ENCODE peak calls at places on chromosomes 6 and 20, in seven cellular contexts. B, T, V, P, Z, X and F are unnamed samples.

GRCh38 chr6:40710626-40711354 is 123.6 kb upstream of the LRFN2 start:
- DNase-seq in Z (peak; percentile 16), X (no peak), V (no peak), B (no peak), T (no peak), P (no peak), F (peak; percentile 52)

GRCh38 chr20:8749986-8750385 is 318.9 kb upstream of the PLCB4 start:
- DNase-seq in X (peak; percentile 60), T (no peak), V (no peak), B (no peak), Z (no peak), P (no peak), F (no peak)

GRCh38 chr6:170147832-170148708 is 142.8 kb downstream of the DLL1 start:
- DNase-seq in Z (no peak), B (no peak), X (no peak), P (no peak), T (no peak), V (no peak), F (peak; percentile 31)

GRCh38 chr6:168619560-168620314 is 178.8 kb downstream of the SMOC2 start:
- DNase-seq in T (no peak), V (no peak), B (no peak), X (no peak), Z (peak; percentile 15), P (no peak), F (no peak)

GRCh38 chr6:108840919-108841318 is 7.3 kb upstream of the ARMC2 start:
- DNase-seq in Z (no peak), P (no peak), V (no peak), B (no peak), T (no peak), X (no peak), F (no peak)

GRCh38 chr6:74873911-74874310 is 331.9 kb downstream of the COL12A1 start:
- DNase-seq in Z (peak; percentile 5), B (no peak), P (no peak), X (peak; percentile 34), T (no peak), V (no peak), F (no peak)

GRCh38 chr20:36579996-36580545 is 6.7 kb downstream of the TGIF2 start:
- DNase-seq in B (no peak), X (peak; percentile 71), Z (no peak), T (peak; percentile 77), V (peak; percentile 28), P (no peak), F (no peak)

GRCh38 chr6:17836298-17836697 is 129.6 kb upstream of the NUP153 start:
- DNase-seq in B (no peak), P (no peak), T (no peak), Z (no peak), X (no peak), V (peak; percentile 33), F (no peak)

GRCh38 chr6:157647261-157647915 is 175.7 kb upstream of the SNX9 start:
- DNase-seq in Z (no peak), V (no peak), P (no peak), B (no peak), T (no peak), X (no peak), F (peak; percentile 88)

GRCh38 chr6:116111552-116112528 is 11.2 kb downstream of the NT5DC1 start:
- DNase-seq in T (no peak), V (peak; percentile 42), P (no peak), X (peak; percentile 35), B (no peak), Z (peak; percentile 76), F (peak; percentile 28)

GRCh38 chr20:53468583-53468982 is 125.1 kb downstream of the ZNF217 start:
- DNase-seq in P (no peak), X (no peak), V (no peak), B (no peak), T (no peak), Z (no peak), F (no peak)

DNA sequence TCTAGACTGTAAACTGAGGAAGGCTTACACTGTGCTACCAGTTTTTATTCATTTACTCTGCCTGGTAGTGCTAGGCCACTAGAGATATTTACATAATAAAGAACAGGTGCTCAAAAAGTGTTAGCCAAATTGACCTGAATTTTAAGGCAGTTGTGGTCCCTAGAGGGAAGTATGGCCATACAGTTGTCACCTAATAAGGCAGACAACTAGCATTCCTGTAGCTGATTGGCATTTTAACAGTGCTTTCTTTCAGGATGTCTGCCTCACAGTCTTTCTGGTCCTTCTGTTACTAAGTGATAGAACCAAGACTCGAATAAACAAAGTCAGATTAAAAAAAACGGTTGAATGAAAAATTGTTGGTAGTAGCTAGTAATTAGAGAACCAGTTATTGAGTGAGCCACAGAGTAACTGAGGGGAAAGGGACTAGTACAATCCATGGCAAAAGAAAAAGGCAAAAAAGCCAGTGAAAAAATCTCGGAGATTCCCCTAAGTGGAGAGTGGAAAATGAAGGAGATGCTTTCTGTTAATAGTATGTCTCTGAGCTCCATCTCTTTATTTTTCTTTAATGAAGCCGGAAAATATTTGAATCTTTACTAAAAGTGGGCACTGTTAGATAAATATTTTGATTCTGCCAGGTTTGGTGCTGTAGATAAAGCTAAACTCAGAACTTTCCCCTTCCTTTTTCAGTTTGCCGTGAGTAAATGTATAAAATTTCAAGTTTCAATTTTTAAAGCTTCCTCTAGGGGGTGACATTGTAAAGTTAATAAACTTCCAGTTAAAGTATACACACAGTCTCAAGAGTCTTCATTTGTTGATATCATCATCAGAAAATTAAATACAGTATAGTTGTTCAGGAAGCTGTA is 9.1 kb downstream of the VTA1 start:
- DNase-seq in B (no peak), V (no peak), T (no peak), X (peak; percentile 8), Z (peak; percentile 47), P (no peak), F (peak; percentile 15)
- H3K4me3 ChIP-seq in B (no peak overlapping the region), V (peak overlapping the region; percentile 13), T (no peak overlapping the region), X (peak overlapping the region; percentile 0), Z (no peak overlapping the region), P (no peak overlapping the region), F (no peak overlapping the region)

DNA sequence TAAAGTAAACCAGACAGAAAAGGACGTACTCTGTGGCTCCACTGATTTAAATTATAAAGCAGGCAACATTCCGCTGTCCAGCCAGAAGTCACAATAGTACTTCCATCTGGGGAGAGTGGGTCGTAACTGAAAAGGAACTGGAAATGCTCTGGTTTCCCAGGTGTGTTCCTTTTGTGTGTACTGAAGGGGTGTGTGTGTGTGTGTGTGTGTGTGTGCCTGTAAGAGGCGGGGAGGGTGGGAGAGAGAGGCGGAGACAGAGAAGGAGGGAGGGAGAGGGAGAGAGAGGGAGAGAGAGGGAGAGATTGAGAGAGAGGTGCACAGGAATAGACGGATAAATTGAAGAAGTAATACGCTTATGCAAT is 178.4 kb upstream of the ZNF184 start:
- DNase-seq in X (peak; percentile 53), T (no peak), Z (peak; percentile 59), V (peak; percentile 38), P (no peak), B (no peak), F (no peak)
- H3K4me3 ChIP-seq in X (no peak overlapping the region), T (no peak overlapping the region), Z (peak overlapping the region; percentile 33), V (peak overlapping the region; percentile 47), P (no peak overlapping the region), B (no peak overlapping the region), F (no peak overlapping the region)

DNA sequence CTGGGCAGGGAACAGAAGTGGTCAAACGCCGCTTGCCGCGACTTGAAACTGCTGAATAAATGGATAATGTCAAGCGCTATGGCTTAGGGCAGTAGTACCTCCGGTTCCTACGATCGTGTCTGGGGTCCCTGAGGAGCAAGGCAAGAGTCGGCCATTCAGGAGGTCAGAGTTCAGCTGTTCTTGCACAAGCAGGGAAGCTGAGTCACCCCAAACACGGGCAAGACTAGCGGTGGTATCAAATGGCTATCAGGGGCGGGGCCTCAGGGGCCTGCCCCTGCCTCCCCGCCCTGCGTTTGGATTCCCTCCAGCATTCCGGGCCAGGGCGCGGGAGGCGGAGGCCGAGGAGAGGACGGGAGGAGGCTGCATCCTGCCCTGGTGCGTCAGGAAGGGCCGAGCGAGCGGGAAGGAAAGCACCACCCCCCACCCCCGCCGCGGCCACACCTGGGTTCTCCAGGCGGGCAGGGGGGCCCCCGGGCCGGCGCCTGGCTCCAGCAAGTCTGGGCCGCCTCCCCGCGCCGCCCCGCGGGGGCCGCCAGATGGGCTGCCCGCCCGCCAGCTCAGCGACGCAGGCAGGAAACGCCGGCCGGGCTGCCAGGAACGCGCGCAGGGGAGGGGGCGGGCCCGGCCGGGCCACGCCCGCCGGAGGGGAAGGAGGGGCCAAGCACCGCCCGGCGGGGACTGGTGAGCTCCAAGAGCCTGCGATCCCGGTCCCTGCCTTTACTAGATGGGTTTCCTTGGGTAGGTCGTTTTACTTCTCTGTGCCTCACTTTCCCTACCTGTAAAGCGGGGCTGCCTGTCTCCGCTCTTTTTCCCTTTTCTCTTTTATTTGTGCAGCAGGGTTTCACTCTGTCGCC is 32.2 kb upstream of the ID1 start:
- DNase-seq in T (peak; percentile 98), B (peak; percentile 93), Z (peak; percentile 97), P (peak; percentile 95), V (peak; percentile 99), X (peak; percentile 98), F (peak; percentile 84)
- H3K4me3 ChIP-seq in T (peak overlapping the region; percentile 40), B (peak overlapping the region; percentile 59), Z (peak overlapping the region; percentile 51), P (peak overlapping the region; percentile 48), V (peak overlapping the region; percentile 43), X (peak overlapping the region; percentile 70), F (peak overlapping the region; percentile 73)

DNA sequence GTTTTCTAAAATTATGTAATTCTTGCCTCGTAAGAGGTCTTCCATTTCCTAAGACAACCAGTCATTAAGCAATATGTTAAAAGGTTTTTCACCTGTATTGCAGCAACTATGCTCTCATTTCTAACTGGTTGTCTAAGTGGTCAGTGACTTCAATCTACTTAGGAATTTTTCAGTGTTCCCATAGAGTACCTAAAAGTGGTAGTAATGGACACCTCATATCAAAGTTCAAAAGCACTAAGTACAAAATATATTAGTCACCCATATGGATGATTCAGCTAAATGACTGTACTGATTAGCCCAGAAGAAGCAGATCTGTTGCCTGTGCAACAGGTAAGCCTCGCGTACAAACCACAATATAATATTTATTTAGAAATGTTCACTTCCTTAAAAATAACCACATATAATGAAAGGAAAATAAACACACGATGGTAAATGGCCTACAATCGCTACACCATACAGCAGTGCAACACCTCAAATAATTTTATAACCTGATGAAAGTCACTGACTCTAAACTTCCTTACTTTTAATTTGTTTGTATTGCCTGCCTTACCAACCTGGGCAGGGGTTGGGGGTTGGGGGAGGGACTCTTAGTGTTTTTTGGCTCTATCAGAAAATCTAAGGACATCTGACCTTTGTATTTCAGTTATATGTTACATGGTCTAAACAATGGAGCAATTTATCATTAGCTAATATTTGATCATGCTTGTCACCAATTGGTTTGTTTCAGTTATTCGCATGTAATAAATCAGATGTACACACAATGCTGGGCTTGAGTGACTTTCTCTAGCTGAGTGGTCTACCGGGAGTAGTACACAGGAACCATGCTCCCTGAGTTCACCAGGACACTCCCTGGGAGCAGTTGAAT is 105.9 kb downstream of the HIVEP2 start:
- DNase-seq in Z (no peak), B (no peak), V (peak; percentile 93), X (peak; percentile 81), P (no peak), T (no peak), F (no peak)
- H3K4me3 ChIP-seq in Z (no peak overlapping the region), B (no peak overlapping the region), V (peak overlapping the region; percentile 23), X (no peak overlapping the region), P (no peak overlapping the region), T (no peak overlapping the region), F (no peak overlapping the region)

GRCh38 chr6:29793036-29793356 is 34.6 kb upstream of the HLA-G start:
- DNase-seq in B (no peak), V (no peak), T (no peak), Z (no peak), P (no peak), X (no peak), F (no peak)
- H3K4me3 ChIP-seq in B (peak overlapping the region; percentile 70), V (peak overlapping the region; percentile 81), T (peak overlapping the region; percentile 51), Z (peak overlapping the region; percentile 46), P (peak overlapping the region; percentile 57), X (peak overlapping the region; percentile 56), F (no peak overlapping the region)